ENCODE peak calls at places on chromosomes 4 and X, in six cellular contexts. Y is GM03348; X is ELR; N is H7; Z is stimulated activated CD4-positive, alpha-beta T cell treated with anti-CD3 and anti-CD28 coated beads, Interleukin-1b, Interleukin-23, amount 100 ng/mL, for 24 hours; D is NCI-H1694. K is an unnamed sample.

GRCh38 chr4:94530073-94530472 is 78.3 kb downstream of the PDLIM5 start:
- DNase-seq in Y (no peak), X (no peak), N (no peak), Z (no peak), D (no peak), K (no peak)

GRCh38 chr4:163748474-163748873 is 254.0 kb downstream of the TMA16 start:
- DNase-seq in Y (no peak), X (peak; percentile 32), N (no peak), Z (no peak), D (no peak), K (peak; percentile 24)

GRCh38 chrX:71292669-71293379 is 8.7 kb upstream of the ITGB1BP2 start:
- DNase-seq in Y (peak; percentile 54), X (peak; percentile 66), N (no peak), Z (no peak), D (no peak), K (no peak)

GRCh38 chr4:139176299-139177048 is 544 bp downstream of the ELF2 start:
- DNase-seq in Y (peak; percentile 89), X (peak; percentile 80), N (peak; percentile 88), Z (peak; percentile 30), D (no peak), K (peak; percentile 84)

GRCh38 chrX:129648514-129649267 is 6.1 kb downstream of the APLN start:
- DNase-seq in Y (no peak), X (no peak), N (no peak), Z (no peak), D (no peak), K (no peak)

GRCh38 chrX:134181261-134181660 is 55.7 kb upstream of the CCDC160 start:
- DNase-seq in Y (no peak), X (no peak), N (peak; percentile 36), Z (no peak), D (no peak), K (no peak)

GRCh38 chrX:9327747-9328145 is 137.1 kb upstream of the TBL1X start:
- DNase-seq in Y (no peak), X (peak; percentile 90), N (no peak), Z (no peak), D (no peak), K (no peak)

GRCh38 chr4:84254537-84254936 is 244.6 kb downstream of the NKX6-1 start:
- DNase-seq in Y (no peak), X (no peak), N (no peak), Z (no peak), D (no peak), K (no peak)

GRCh38 chrX:102516314-102516936 is at the start of gene TMSB15A:
- DNase-seq in Y (peak; percentile 85), X (peak; percentile 52), N (peak; percentile 84), Z (peak; percentile 20), D (peak; percentile 66), K (peak; percentile 86)